ENCODE peak calls at places on chromosomes 4 and X, in five cellular contexts. I is mucosa of descending colon; Q is HuH-7; S is esophagus squamous epithelium; T is stimulated activated CD4-positive, alpha-beta T cell treated with anti-CD3 and anti-CD28 coated beads, Interleukin-1b, Interleukin-23, amount 100 ng/mL, for 24 hours. V is an unnamed sample.

GRCh38 chr4:73823756-73824155 is 12.7 kb upstream of the CXCL6 start:
- DNase-seq in I (no peak), Q (no peak), S (no peak), T (no peak), V (no peak)

GRCh38 chr4:106414366-106414765 is 45.8 kb upstream of the GIMD1 start:
- DNase-seq in I (no peak), Q (no peak), S (no peak), T (no peak), V (no peak)

GRCh38 chr4:75733369-75733768 is 9.0 kb downstream of the USO1 start:
- DNase-seq in I (no peak), Q (no peak), S (no peak), T (no peak), V (no peak)

GRCh38 chr4:98603683-98604573 is 54.5 kb downstream of the TSPAN5 start:
- DNase-seq in I (no peak), Q (no peak), S (no peak), T (no peak), V (no peak)

GRCh38 chrX:2608638-2609430 is 82.3 kb upstream of the CD99 start:
- DNase-seq in I (peak; percentile 87), Q (peak; percentile 62), S (no peak), T (peak; percentile 75), V (no peak)

GRCh38 chr4:78629991-78630541 is 78.5 kb downstream of the ANXA3 start:
- DNase-seq in I (peak; percentile 67), Q (peak; percentile 6), S (no peak), T (no peak), V (no peak)

GRCh38 chr4:17494258-17494657 is 17.6 kb downstream of the QDPR start:
- DNase-seq in I (no peak), Q (no peak), S (no peak), T (peak; percentile 6), V (no peak)

GRCh38 chr4:84719115-84719514 is 136.2 kb downstream of the CDS1 start:
- DNase-seq in I (no peak), Q (no peak), S (no peak), T (no peak), V (no peak)

GRCh38 chr4:38088321-38088720 is 128.1 kb downstream of the PTTG2 start:
- DNase-seq in I (no peak), Q (no peak), S (no peak), T (no peak), V (no peak)

GRCh38 chr4:115165503-115165902 is 52.1 kb upstream of the NDST4 start:
- DNase-seq in I (no peak), Q (no peak), S (no peak), T (no peak), V (no peak)

GRCh38 chr4:169723207-169723606 is 34.5 kb downstream of the HPF1 start:
- DNase-seq in I (peak; percentile 23), Q (peak; percentile 37), S (no peak), T (no peak), V (no peak)

GRCh38 chrX:41333744-41333993 is 293 bp upstream of the DDX3X start:
- DNase-seq in I (no peak), Q (peak; percentile 45), S (no peak), T (no peak), V (peak; percentile 66)

GRCh38 chr4:26321326-26322276 is 787 bp downstream of the RBPJ start:
- DNase-seq in I (peak; percentile 39), Q (peak; percentile 67), S (no peak), T (peak; percentile 16), V (no peak)

GRCh38 chrX:19683817-19684216 is 168.5 kb upstream of the MAP3K15 start:
- DNase-seq in I (no peak), Q (no peak), S (no peak), T (peak; percentile 2), V (no peak)

GRCh38 chr4:81971637-81972036 is 402.2 kb downstream of the HNRNPD start:
- DNase-seq in I (no peak), Q (no peak), S (no peak), T (no peak), V (no peak)

GRCh38 chr4:30938956-30939528 is 218.9 kb downstream of the PCDH7 start:
- DNase-seq in I (peak; percentile 38), Q (no peak), S (no peak), T (no peak), V (no peak)